ENCODE peak calls at places on chromosomes 5 and 9, in eight cellular contexts. Q is NCI-H1092 treated with DMSO at 0.1 percent for 48 hours; H is AG04449; S is A549; F is activated CD8-positive, alpha-beta memory T cell treated with anti-CD3 and anti-CD28 coated beads, Interleukin-2, amount 50 U/mL, for 4 hours; C is T-cell; N is stromal cell of bone marrow; A is AG08395. V is an unnamed sample.

GRCh38 chr5:54904425-54904824 is 81.0 kb downstream of the ESM1 start:
- DNase-seq in Q (peak), H (no peak), S (peak), F (no peak), C (no peak), N (no peak), A (peak), V (no peak)

GRCh38 chr5:156892223-156892622 is 42.1 kb downstream of the PPP1R2B start:
- DNase-seq in Q (peak), H (no peak), S (peak), F (no peak), C (no peak), N (no peak), A (no peak), V (no peak)

GRCh38 chr5:90226433-90227099 is 183.0 kb downstream of the CETN3 start:
- DNase-seq in Q (no peak), H (no peak), S (no peak), F (no peak), C (no peak), N (no peak), A (no peak), V (no peak)

GRCh38 chr9:110623462-110624025 is 44.0 kb upstream of the SVEP1 start:
- DNase-seq in Q (peak), H (no peak), S (peak), F (no peak), C (no peak), N (peak), A (peak), V (peak)

GRCh38 chr9:127778280-127779135 is at the start of gene SH2D3C:
- DNase-seq in Q (no peak), H (no peak), S (no peak), F (peak), C (no peak), N (no peak), A (no peak), V (peak)

GRCh38 chr5:143177263-143177994 is 226.1 kb downstream of the NR3C1 start:
- DNase-seq in Q (peak), H (peak), S (peak), F (no peak), C (no peak), N (peak), A (peak), V (no peak)

GRCh38 chr5:71533614-71534013 is 53.5 kb upstream of the MCCC2 start:
- DNase-seq in Q (no peak), H (no peak), S (peak), F (no peak), C (no peak), N (peak), A (peak), V (no peak)

GRCh38 chr5:9337908-9338307 is 208.0 kb downstream of the SEMA5A start:
- DNase-seq in Q (no peak), H (no peak), S (no peak), F (no peak), C (no peak), N (peak), A (peak), V (no peak)

GRCh38 chr9:78892769-78893168 is 595.8 kb downstream of the PSAT1 start:
- DNase-seq in Q (no peak), H (no peak), S (no peak), F (no peak), C (no peak), N (no peak), A (no peak), V (no peak)

GRCh38 chr9:82810902-82811301 is 252.0 kb downstream of the RASEF start:
- DNase-seq in Q (no peak), H (no peak), S (peak), F (no peak), C (no peak), N (no peak), A (no peak), V (no peak)

GRCh38 chr9:91817493-91818225 is 132.4 kb downstream of the ROR2 start:
- DNase-seq in Q (no peak), H (peak), S (no peak), F (no peak), C (no peak), N (peak), A (peak), V (no peak)

GRCh38 chr5:169064093-169064492 is 236.8 kb downstream of the SLIT3 start:
- DNase-seq in Q (no peak), H (no peak), S (peak), F (no peak), C (no peak), N (peak), A (no peak), V (no peak)

GRCh38 chr9:117958726-117959125 is 254.5 kb downstream of the TLR4 start:
- DNase-seq in Q (no peak), H (no peak), S (no peak), F (no peak), C (no peak), N (no peak), A (no peak), V (no peak)

GRCh38 chr5:10307206-10308148 is at the start of gene CMBL:
- DNase-seq in Q (peak), H (no peak), S (peak), F (peak), C (no peak), N (no peak), A (peak), V (no peak)

GRCh38 chr5:178428341-178429155 is 161.6 kb downstream of the COL23A1 start:
- DNase-seq in Q (no peak), H (no peak), S (no peak), F (no peak), C (no peak), N (no peak), A (no peak), V (no peak)

GRCh38 chr9:79240774-79241173 is 331.0 kb upstream of the TLE4 start:
- DNase-seq in Q (no peak), H (no peak), S (no peak), F (no peak), C (no peak), N (no peak), A (no peak), V (no peak)

GRCh38 chr9:135388530-135388929 is 91.1 kb upstream of the PPP1R26 start:
- DNase-seq in Q (no peak), H (no peak), S (no peak), F (no peak), C (no peak), N (no peak), A (no peak), V (no peak)

GRCh38 chr9:93667627-93668026 is 91.2 kb downstream of the PHF2 start:
- DNase-seq in Q (no peak), H (no peak), S (no peak), F (peak), C (no peak), N (no peak), A (no peak), V (peak)

GRCh38 chr9:89750117-89750551 is 145.3 kb downstream of the GADD45G start:
- DNase-seq in Q (peak), H (no peak), S (no peak), F (no peak), C (no peak), N (no peak), A (no peak), V (peak)

GRCh38 chr5:4563400-4563799 is 576.7 kb upstream of the ADAMTS16 start:
- DNase-seq in Q (peak), H (no peak), S (peak), F (no peak), C (no peak), N (no peak), A (no peak), V (no peak)

GRCh38 chr9:129919836-129920235 is 84.6 kb downstream of the USP20 start:
- DNase-seq in Q (no peak), H (no peak), S (no peak), F (no peak), C (no peak), N (no peak), A (no peak), V (no peak)

GRCh38 chr9:123514766-123515165 is 158.8 kb downstream of the CRB2 start:
- DNase-seq in Q (no peak), H (no peak), S (no peak), F (no peak), C (no peak), N (no peak), A (no peak), V (no peak)

GRCh38 chr5:96146675-96147074 is 185.0 kb upstream of the ELL2 start:
- DNase-seq in Q (no peak), H (peak), S (peak), F (no peak), C (no peak), N (peak), A (peak), V (no peak)

GRCh38 chr5:151092750-151093149 is 11.9 kb upstream of the TNIP1 start:
- DNase-seq in Q (no peak), H (peak), S (no peak), F (no peak), C (no peak), N (peak), A (peak), V (no peak)

GRCh38 chr5:87829214-87829551 is 416.5 kb upstream of the CCNH start:
- DNase-seq in Q (no peak), H (no peak), S (peak), F (no peak), C (no peak), N (peak), A (no peak), V (no peak)

GRCh38 chr5:123344819-123345426 is 78.3 kb downstream of the CEP120 start:
- DNase-seq in Q (peak), H (no peak), S (peak), F (no peak), C (no peak), N (peak), A (peak), V (no peak)

GRCh38 chr5:72817639-72818266 is 1.3 kb downstream of the TNPO1 start:
- DNase-seq in Q (no peak), H (no peak), S (no peak), F (no peak), C (no peak), N (no peak), A (no peak), V (no peak)

GRCh38 chr9:15505927-15506326 is 4.8 kb downstream of the PSIP1 start:
- DNase-seq in Q (no peak), H (no peak), S (no peak), F (no peak), C (no peak), N (no peak), A (no peak), V (no peak)

GRCh38 chr9:14768561-14769234 is 46.2 kb upstream of the CER1 start:
- DNase-seq in Q (peak), H (no peak), S (peak), F (no peak), C (no peak), N (peak), A (peak), V (no peak)

GRCh38 chr5:170630711-170631141 is 126.9 kb downstream of the KCNIP1 start:
- DNase-seq in Q (no peak), H (no peak), S (no peak), F (no peak), C (no peak), N (no peak), A (no peak), V (no peak)

GRCh38 chr5:6905423-6905822 is 192.2 kb downstream of the TENT4A start:
- DNase-seq in Q (no peak), H (no peak), S (no peak), F (no peak), C (no peak), N (no peak), A (no peak), V (no peak)

GRCh38 chr5:96254980-96255681 is 177.9 kb downstream of the PCSK1 start:
- DNase-seq in Q (no peak), H (peak), S (peak), F (no peak), C (no peak), N (no peak), A (peak), V (no peak)